ENCODE peak calls at places on chromosomes 6 and 20, in eight cellular contexts. M is fibroblast of lung; K is cardiac muscle cell; Q is lower leg skin; O is suprapubic skin; L is upper lobe of right lung; D is CD8-positive, alpha-beta T cell; V is prostate gland. E is an unnamed sample.

GRCh38 chr6:3850451-3851203 is 1.5 kb downstream of the FAM50B start:
- DNase-seq in D (peak; percentile 11), Q (no peak), M (no peak), L (no peak), V (no peak), O (no peak), K (no peak), E (no peak)

GRCh38 chr6:34664270-34664971 is 32.1 kb downstream of the ILRUN start:
- DNase-seq in O (no peak), D (no peak), K (peak; percentile 69), M (peak; percentile 63), Q (no peak), L (no peak), V (no peak), E (no peak)

GRCh38 chr6:137099689-137100398 is 55.1 kb upstream of the IL20RA start:
- DNase-seq in L (no peak), Q (no peak), O (no peak), K (no peak), D (no peak), M (no peak), V (no peak), E (no peak)

GRCh38 chr6:140180306-140180705 is 805.9 kb upstream of the CITED2 start:
- DNase-seq in L (no peak), O (no peak), V (no peak), M (no peak), Q (no peak), D (no peak), K (no peak), E (no peak)

GRCh38 chr6:149032599-149033405 is 284.7 kb upstream of the TAB2 start:
- DNase-seq in O (no peak), Q (no peak), V (no peak), K (peak; percentile 94), L (no peak), M (peak; percentile 86), D (no peak), E (no peak)

GRCh38 chr6:153150767-153151440 is 19.8 kb upstream of the RGS17 start:
- DNase-seq in O (no peak), D (no peak), M (no peak), Q (no peak), V (no peak), L (no peak), K (no peak), E (no peak)

GRCh38 chr20:36744764-36745191 is 1.1 kb downstream of the NDRG3 start:
- DNase-seq in D (no peak), V (peak; percentile 50), Q (no peak), K (peak; percentile 43), M (no peak), L (no peak), O (no peak), E (peak; percentile 4)

GRCh38 chr6:106142876-106143431 is 56.8 kb downstream of the PRDM1 start:
- DNase-seq in M (no peak), V (no peak), Q (no peak), D (no peak), L (no peak), O (no peak), K (no peak), E (no peak)

GRCh38 chr20:54219751-54220426 is 12.0 kb downstream of the PFDN4 start:
- DNase-seq in V (no peak), L (no peak), Q (no peak), K (peak; percentile 73), D (no peak), O (no peak), M (peak; percentile 76), E (no peak)

GRCh38 chr6:170222498-170223471 is 68.1 kb downstream of the DLL1 start:
- DNase-seq in M (no peak), K (no peak), V (peak; percentile 3), Q (peak; percentile 84), D (no peak), L (peak; percentile 69), O (peak; percentile 63), E (no peak)

GRCh38 chr6:4130357-4130987 is 4.9 kb downstream of the ECI2 start:
- DNase-seq in Q (no peak), M (no peak), V (peak; percentile 59), D (no peak), O (no peak), L (peak; percentile 71), K (no peak), E (no peak)

GRCh38 chr20:36474563-36474962 is 66.8 kb upstream of the MYL9 start:
- DNase-seq in V (no peak), K (no peak), L (no peak), M (no peak), Q (no peak), O (no peak), D (no peak), E (no peak)

GRCh38 chr6:118659513-118660217 is 8.3 kb upstream of the CEP85L start:
- DNase-seq in D (no peak), K (no peak), L (no peak), M (no peak), Q (no peak), V (no peak), O (no peak), E (no peak)

GRCh38 chr6:116564296-116564695 is 7.0 kb upstream of the RWDD1 start:
- DNase-seq in Q (no peak), D (no peak), K (no peak), L (no peak), O (no peak), V (no peak), M (no peak), E (no peak)

GRCh38 chr20:39865446-39865845 is 823.6 kb downstream of the MAFB start:
- DNase-seq in O (no peak), L (no peak), Q (no peak), K (no peak), M (no peak), V (no peak), D (no peak), E (no peak)

GRCh38 chr6:144416773-144417172 is 131.6 kb downstream of the UTRN start:
- DNase-seq in V (no peak), L (no peak), M (peak; percentile 60), O (no peak), D (no peak), K (no peak), Q (no peak), E (no peak)

GRCh38 chr20:35319206-35320197 is 27.3 kb upstream of the FAM83C start:
- DNase-seq in D (no peak), K (no peak), Q (no peak), M (peak; percentile 82), O (no peak), L (no peak), V (no peak), E (no peak)

GRCh38 chr6:149545754-149546471 is at the start of gene PPIL4:
- DNase-seq in L (peak; percentile 99), V (peak; percentile 93), D (peak; percentile 97), M (peak; percentile 96), K (peak; percentile 98), Q (peak; percentile 99), O (peak; percentile 97), E (peak; percentile 97)

GRCh38 chr20:10511166-10511506 is 76.0 kb downstream of the SLX4IP start:
- DNase-seq in O (no peak), K (no peak), V (no peak), M (no peak), Q (no peak), D (no peak), L (no peak), E (no peak)

DNA sequence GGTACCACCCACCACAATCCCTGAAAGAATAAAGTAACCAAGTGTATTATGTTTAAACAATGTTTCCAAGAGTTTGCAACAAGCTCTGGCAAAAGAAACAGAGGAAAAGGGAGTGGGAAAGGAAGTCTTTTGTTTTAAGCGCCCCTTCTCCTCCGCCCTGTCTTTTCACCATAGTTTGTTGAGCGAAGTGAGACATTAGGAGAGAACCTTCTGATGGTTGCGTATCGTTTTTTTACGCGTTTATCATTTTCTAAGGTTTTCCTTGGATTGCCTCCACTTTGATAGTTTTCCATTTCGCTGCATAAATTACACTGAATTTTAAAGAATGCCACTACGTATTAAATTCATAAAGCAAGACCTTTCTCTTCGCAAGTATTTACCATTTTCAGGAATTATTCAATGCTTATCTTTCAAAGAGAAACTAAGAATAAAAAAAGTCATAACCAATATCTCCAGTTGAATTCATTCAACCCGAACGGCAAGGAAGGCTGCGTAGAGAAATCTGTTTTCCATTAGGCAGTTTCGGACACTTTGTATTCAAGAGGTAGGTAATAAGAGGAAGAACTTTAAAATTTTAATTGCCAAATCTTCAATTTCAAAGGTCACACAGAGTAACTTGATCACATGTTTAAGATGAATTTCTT is 926 bp upstream of the EPHA7 start:
- DNase-seq in O (no peak), L (no peak), M (peak; percentile 17), K (no peak), Q (no peak), D (no peak), V (no peak), E (no peak)
- TF ChIP-seq CTCF in O (no peak), L (no peak), M (no peak), K (no peak), Q (no peak), D (no peak), V (no peak), E (no peak)

DNA sequence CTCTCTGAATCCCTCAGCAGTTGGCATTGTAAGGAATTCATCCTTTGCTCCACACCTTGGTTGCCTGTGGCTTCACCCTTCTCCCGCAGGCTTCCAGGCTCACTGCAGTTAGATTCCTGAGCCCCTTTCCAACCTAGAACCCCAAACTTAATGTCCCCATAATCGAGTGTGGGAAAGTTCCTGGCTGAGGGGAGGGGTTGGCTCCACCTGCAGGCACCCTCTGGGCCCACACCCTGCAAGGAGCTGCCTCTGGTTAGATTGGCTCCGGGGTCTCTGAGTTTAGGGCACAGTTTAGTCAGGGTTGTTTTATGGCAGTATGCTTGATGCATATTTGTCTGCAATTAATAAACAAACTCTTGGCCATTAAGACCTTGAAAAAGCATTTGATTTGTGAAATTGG is 63.4 kb downstream of the MTHFD1L start:
- DNase-seq in L (no peak), V (no peak), Q (peak; percentile 48), D (no peak), M (no peak), K (no peak), O (no peak), E (no peak)
- TF ChIP-seq CTCF in L (peak; percentile 10), V (no peak), Q (no peak), D (no peak), M (peak; percentile 34), K (peak; percentile 31), O (no peak), E (no peak)

GRCh38 chr6:142132625-142133024 is at the start of gene GJE1:
- DNase-seq in V (no peak), L (no peak), O (no peak), D (no peak), M (no peak), Q (no peak), K (no peak), E (no peak)

DNA sequence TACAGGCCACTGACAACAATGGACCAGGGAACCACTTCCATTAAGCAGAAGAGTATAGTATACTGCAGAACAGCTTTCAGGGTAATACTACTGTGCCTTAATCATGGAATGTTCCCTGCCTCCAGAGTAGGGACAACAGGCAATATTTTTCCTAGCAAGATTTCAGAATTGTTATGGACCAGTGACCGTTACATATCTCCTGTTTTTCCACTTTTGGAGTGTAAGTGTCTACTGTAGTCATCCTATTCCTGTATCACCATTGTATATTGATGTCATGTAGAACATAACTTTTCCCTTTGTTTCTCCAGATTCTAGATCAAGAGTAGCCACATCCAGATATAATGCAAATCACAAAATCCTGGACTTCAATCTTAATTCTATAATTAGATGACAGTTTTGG is 1.9 kb upstream of the GJE1 start:
- DNase-seq in K (no peak), V (no peak), Q (no peak), D (no peak), O (no peak), L (no peak), M (no peak), E (no peak)
- TF ChIP-seq CTCF in K (no peak), V (no peak), Q (no peak), D (no peak), O (no peak), L (no peak), M (no peak), E (no peak)

GRCh38 chr20:61436674-61437279 is 184.7 kb downstream of the CDH4 start:
- DNase-seq in M (peak; percentile 37), D (no peak), Q (no peak), V (no peak), L (peak; percentile 22), K (peak; percentile 86), O (no peak), E (peak; percentile 16)
- TF ChIP-seq CTCF in M (no peak), D (no peak), Q (no peak), V (no peak), L (no peak), K (no peak), O (no peak), E (no peak)

E was measured in endothelial cell.